ENCODE peak calls at places on chromosomes 1 and 21, in six cellular contexts. One of them, this sample, is unnamed.

GRCh38 chr1:245516178-245516829 is 361.5 kb downstream of the KIF26B start:
- DNase-seq in BJ: no peak
- DNase-seq in esophagus squamous epithelium: no peak
- DNase-seq in AG08395: no peak
- DNase-seq in upper lobe of right lung: no peak
- DNase-seq in astrocyte of the spinal cord: peak; percentile 29
- DNase-seq in this sample: no peak

GRCh38 chr21:33036430-33037162 is 10.9 kb downstream of the OLIG2 start:
- DNase-seq in upper lobe of right lung: no peak
- DNase-seq in esophagus squamous epithelium: no peak
- DNase-seq in BJ: no peak
- DNase-seq in AG08395: peak; percentile 67
- DNase-seq in astrocyte of the spinal cord: peak; percentile 60
- DNase-seq in this sample: peak; percentile 21

GRCh38 chr1:15304708-15305326 is 57.8 kb downstream of the FHAD1 start:
- DNase-seq in esophagus squamous epithelium: no peak
- DNase-seq in astrocyte of the spinal cord: peak; percentile 27
- DNase-seq in upper lobe of right lung: peak; percentile 82
- DNase-seq in AG08395: no peak
- DNase-seq in BJ: no peak
- DNase-seq in this sample: no peak

GRCh38 chr1:92902406-92902744 is 58.9 kb downstream of the DIPK1A start:
- DNase-seq in AG08395: no peak
- DNase-seq in esophagus squamous epithelium: no peak
- DNase-seq in astrocyte of the spinal cord: no peak
- DNase-seq in upper lobe of right lung: no peak
- DNase-seq in BJ: no peak
- DNase-seq in this sample: no peak

GRCh38 chr1:226061793-226062557 is 541 bp upstream of the H3-3A start:
- DNase-seq in BJ: no peak
- DNase-seq in AG08395: peak; percentile 68
- DNase-seq in esophagus squamous epithelium: no peak
- DNase-seq in astrocyte of the spinal cord: peak; percentile 81
- DNase-seq in upper lobe of right lung: peak; percentile 94
- DNase-seq in this sample: no peak

GRCh38 chr21:41701749-41702148 is 65.1 kb downstream of the RIPK4 start:
- DNase-seq in AG08395: no peak
- DNase-seq in upper lobe of right lung: no peak
- DNase-seq in esophagus squamous epithelium: no peak
- DNase-seq in BJ: no peak
- DNase-seq in astrocyte of the spinal cord: no peak
- DNase-seq in this sample: no peak

GRCh38 chr1:26281971-26282693 is 2.2 kb downstream of the SH3BGRL3 start:
- DNase-seq in upper lobe of right lung: no peak
- DNase-seq in BJ: no peak
- DNase-seq in esophagus squamous epithelium: no peak
- DNase-seq in astrocyte of the spinal cord: peak; percentile 45
- DNase-seq in AG08395: no peak
- DNase-seq in this sample: no peak

GRCh38 chr1:160404094-160404493 is 3.7 kb downstream of the VANGL2 start:
- DNase-seq in AG08395: no peak
- DNase-seq in BJ: no peak
- DNase-seq in upper lobe of right lung: no peak
- DNase-seq in esophagus squamous epithelium: no peak
- DNase-seq in astrocyte of the spinal cord: no peak
- DNase-seq in this sample: no peak

GRCh38 chr21:35035116-35035515 is 14.0 kb downstream of the RUNX1 start:
- DNase-seq in AG08395: no peak
- DNase-seq in esophagus squamous epithelium: no peak
- DNase-seq in astrocyte of the spinal cord: no peak
- DNase-seq in upper lobe of right lung: no peak
- DNase-seq in BJ: no peak
- DNase-seq in this sample: no peak

GRCh38 chr1:59924653-59925052 is 1.9 kb downstream of the CYP2J2 start:
- DNase-seq in BJ: no peak
- DNase-seq in astrocyte of the spinal cord: no peak
- DNase-seq in esophagus squamous epithelium: no peak
- DNase-seq in upper lobe of right lung: no peak
- DNase-seq in AG08395: no peak
- DNase-seq in this sample: no peak

GRCh38 chr1:164891615-164892014 is 332.6 kb downstream of the PBX1 start:
- DNase-seq in upper lobe of right lung: no peak
- DNase-seq in AG08395: no peak
- DNase-seq in esophagus squamous epithelium: no peak
- DNase-seq in BJ: no peak
- DNase-seq in astrocyte of the spinal cord: no peak
- DNase-seq in this sample: no peak

GRCh38 chr1:61279570-61279969 is 197.2 kb downstream of the NFIA start:
- DNase-seq in BJ: no peak
- DNase-seq in esophagus squamous epithelium: no peak
- DNase-seq in upper lobe of right lung: no peak
- DNase-seq in astrocyte of the spinal cord: no peak
- DNase-seq in AG08395: no peak
- DNase-seq in this sample: no peak

GRCh38 chr1:146012703-146013565 is 8.6 kb downstream of the HJV start:
- DNase-seq in upper lobe of right lung: no peak
- DNase-seq in esophagus squamous epithelium: no peak
- DNase-seq in AG08395: peak; percentile 79
- DNase-seq in BJ: no peak
- DNase-seq in astrocyte of the spinal cord: peak; percentile 87
- DNase-seq in this sample: peak; percentile 72

GRCh38 chr1:86990826-86991225 is 76.4 kb downstream of the HS2ST1 start:
- DNase-seq in BJ: no peak
- DNase-seq in AG08395: no peak
- DNase-seq in astrocyte of the spinal cord: no peak
- DNase-seq in upper lobe of right lung: no peak
- DNase-seq in esophagus squamous epithelium: no peak
- DNase-seq in this sample: no peak

GRCh38 chr1:19664453-19665043 is at the start of gene HTR6:
- DNase-seq in astrocyte of the spinal cord: no peak
- DNase-seq in esophagus squamous epithelium: no peak
- DNase-seq in AG08395: no peak
- DNase-seq in upper lobe of right lung: no peak
- DNase-seq in BJ: no peak
- DNase-seq in this sample: no peak

GRCh38 chr1:179817789-179818188 is 59.8 kb downstream of the TOR1AIP2 start:
- DNase-seq in BJ: peak; percentile 48
- DNase-seq in astrocyte of the spinal cord: no peak
- DNase-seq in upper lobe of right lung: no peak
- DNase-seq in AG08395: peak; percentile 80
- DNase-seq in esophagus squamous epithelium: no peak
- DNase-seq in this sample: no peak

GRCh38 chr1:56825436-56825835 is 6.2 kb upstream of the FYB2 start:
- DNase-seq in AG08395: no peak
- DNase-seq in esophagus squamous epithelium: no peak
- DNase-seq in BJ: no peak
- DNase-seq in upper lobe of right lung: no peak
- DNase-seq in astrocyte of the spinal cord: no peak
- DNase-seq in this sample: no peak

GRCh38 chr1:241177665-241178064 is 179.3 kb downstream of the RGS7 start:
- DNase-seq in BJ: no peak
- DNase-seq in AG08395: no peak
- DNase-seq in astrocyte of the spinal cord: no peak
- DNase-seq in esophagus squamous epithelium: no peak
- DNase-seq in upper lobe of right lung: no peak
- DNase-seq in this sample: no peak

GRCh38 chr1:180778782-180779398 is 133.8 kb upstream of the KIAA1614 start:
- DNase-seq in BJ: no peak
- DNase-seq in esophagus squamous epithelium: no peak
- DNase-seq in astrocyte of the spinal cord: no peak
- DNase-seq in upper lobe of right lung: no peak
- DNase-seq in AG08395: no peak
- DNase-seq in this sample: no peak

GRCh38 chr1:151124763-151125403 is 21.5 kb downstream of the SEMA6C start:
- DNase-seq in esophagus squamous epithelium: no peak
- DNase-seq in AG08395: no peak
- DNase-seq in astrocyte of the spinal cord: no peak
- DNase-seq in upper lobe of right lung: no peak
- DNase-seq in BJ: no peak
- DNase-seq in this sample: no peak

GRCh38 chr21:35559128-35559831 is 501.0 kb downstream of the SETD4 start:
- DNase-seq in BJ: peak; percentile 78
- DNase-seq in astrocyte of the spinal cord: peak; percentile 97
- DNase-seq in upper lobe of right lung: no peak
- DNase-seq in AG08395: peak; percentile 89
- DNase-seq in esophagus squamous epithelium: no peak
- DNase-seq in this sample: peak; percentile 96

GRCh38 chr1:208510192-208510952 is 266.2 kb upstream of the PLXNA2 start:
- DNase-seq in AG08395: peak; percentile 88
- DNase-seq in esophagus squamous epithelium: no peak
- DNase-seq in upper lobe of right lung: no peak
- DNase-seq in BJ: peak; percentile 89
- DNase-seq in astrocyte of the spinal cord: peak; percentile 58
- DNase-seq in this sample: peak; percentile 25

GRCh38 chr1:17635811-17636210 is 96.3 kb downstream of the ARHGEF10L start:
- DNase-seq in esophagus squamous epithelium: no peak
- DNase-seq in astrocyte of the spinal cord: no peak
- DNase-seq in AG08395: no peak
- DNase-seq in BJ: no peak
- DNase-seq in upper lobe of right lung: peak; percentile 82
- DNase-seq in this sample: no peak

GRCh38 chr1:81439046-81439823 is 361.5 kb upstream of the ADGRL2 start:
- DNase-seq in AG08395: no peak
- DNase-seq in BJ: no peak
- DNase-seq in upper lobe of right lung: no peak
- DNase-seq in esophagus squamous epithelium: no peak
- DNase-seq in astrocyte of the spinal cord: no peak
- DNase-seq in this sample: no peak

GRCh38 chr1:101293461-101294045 is 56.7 kb downstream of the S1PR1 start:
- DNase-seq in astrocyte of the spinal cord: peak; percentile 87
- DNase-seq in BJ: peak; percentile 13
- DNase-seq in AG08395: no peak
- DNase-seq in upper lobe of right lung: no peak
- DNase-seq in esophagus squamous epithelium: no peak
- DNase-seq in this sample: peak; percentile 80

GRCh38 chr1:211648336-211648735 is 27.1 kb downstream of the NEK2 start:
- DNase-seq in upper lobe of right lung: no peak
- DNase-seq in AG08395: no peak
- DNase-seq in esophagus squamous epithelium: no peak
- DNase-seq in astrocyte of the spinal cord: peak; percentile 21
- DNase-seq in BJ: no peak
- DNase-seq in this sample: no peak

GRCh38 chr21:34698270-34699015 is 29.6 kb downstream of the CLIC6 start:
- DNase-seq in astrocyte of the spinal cord: no peak
- DNase-seq in BJ: no peak
- DNase-seq in esophagus squamous epithelium: no peak
- DNase-seq in AG08395: no peak
- DNase-seq in upper lobe of right lung: no peak
- DNase-seq in this sample: no peak

GRCh38 chr21:28639742-28640141 is 352.9 kb downstream of the LTN1 start:
- DNase-seq in AG08395: peak; percentile 56
- DNase-seq in esophagus squamous epithelium: no peak
- DNase-seq in astrocyte of the spinal cord: no peak
- DNase-seq in BJ: no peak
- DNase-seq in upper lobe of right lung: no peak
- DNase-seq in this sample: peak; percentile 50

GRCh38 chr21:44510508-44511218 is 29.3 kb downstream of the KRTAP10-1 start:
- DNase-seq in esophagus squamous epithelium: no peak
- DNase-seq in AG08395: peak; percentile 46
- DNase-seq in BJ: no peak
- DNase-seq in astrocyte of the spinal cord: no peak
- DNase-seq in upper lobe of right lung: peak; percentile 87
- DNase-seq in this sample: no peak

GRCh38 chr21:33871171-33871570 is 44.4 kb downstream of the ATP5PO start:
- DNase-seq in upper lobe of right lung: no peak
- DNase-seq in BJ: no peak
- DNase-seq in AG08395: peak; percentile 70
- DNase-seq in esophagus squamous epithelium: no peak
- DNase-seq in astrocyte of the spinal cord: peak; percentile 19
- DNase-seq in this sample: no peak

GRCh38 chr1:115296981-115297380 is 41.1 kb downstream of the NGF start:
- DNase-seq in BJ: no peak
- DNase-seq in esophagus squamous epithelium: no peak
- DNase-seq in AG08395: no peak
- DNase-seq in upper lobe of right lung: no peak
- DNase-seq in astrocyte of the spinal cord: peak; percentile 84
- DNase-seq in this sample: no peak

GRCh38 chr21:33703750-33704606 is 61.7 kb downstream of the ITSN1 start:
- DNase-seq in BJ: no peak
- DNase-seq in upper lobe of right lung: no peak
- DNase-seq in AG08395: no peak
- DNase-seq in astrocyte of the spinal cord: no peak
- DNase-seq in esophagus squamous epithelium: no peak
- DNase-seq in this sample: no peak

GRCh38 chr1:150507912-150508864 is at the start of gene ECM1:
- DNase-seq in astrocyte of the spinal cord: peak; percentile 73
- DNase-seq in upper lobe of right lung: no peak
- DNase-seq in esophagus squamous epithelium: no peak
- DNase-seq in BJ: peak; percentile 53
- DNase-seq in AG08395: peak; percentile 92
- DNase-seq in this sample: peak; percentile 61

GRCh38 chr1:28507247-28507645 is 1.4 kb downstream of the RCC1 start:
- DNase-seq in AG08395: no peak
- DNase-seq in BJ: no peak
- DNase-seq in astrocyte of the spinal cord: peak; percentile 13
- DNase-seq in upper lobe of right lung: no peak
- DNase-seq in esophagus squamous epithelium: no peak
- DNase-seq in this sample: no peak